ENCODE peak calls at places on chromosomes 7 and 10, in six cellular contexts. T is activated CD4-positive, alpha-beta T cell treated with anti-CD3 and anti-CD28 coated beads for 4 hours; N is left ventricle myocardium inferior; C is activated T-helper 1 cell treated with anti-CD3 and anti-CD28 coated beads, Interleukin-12 subunit alpha, Interleukin-12 subunit beta, Interleukin-2, Interleukin-4 antibody, amounts not matched to agents 30 ng/mL and 10 ng/mL and 1 ng/mL, durations not matched to agents 14 hours and 24 hours and 36 hours; P is stimulated activated CD4-positive, alpha-beta T cell treated with anti-CD3 and anti-CD28 coated beads, Interleukin-15, amount 100 ng/mL, for 24 hours; A is CD8-positive, alpha-beta memory T cell. R is an unnamed sample.
A peak's percentile ranks its signal among the peaks of the same experiment; 100 is the strongest.

GRCh38 chr7:29190349-29191045 is 4.1 kb upstream of the CHN2 start:
- DNase-seq in T (no peak), N (no peak), C (no peak), P (no peak), A (no peak), R (peak; percentile 70)

GRCh38 chr10:103659674-103660363 is 166.3 kb downstream of the NEURL1 start:
- DNase-seq in T (peak; percentile 53), N (peak; percentile 59), C (peak; percentile 66), P (peak; percentile 68), A (peak; percentile 69), R (peak; percentile 36)

GRCh38 chr7:121307021-121307575 is 21.7 kb upstream of the WNT16 start:
- DNase-seq in T (no peak), N (no peak), C (no peak), P (no peak), A (no peak), R (no peak)

GRCh38 chr10:104345512-104345911 is 7.2 kb upstream of the ITPRIP start:
- DNase-seq in T (no peak), N (no peak), C (no peak), P (no peak), A (no peak), R (no peak)

GRCh38 chr7:44262031-44262430 is 61.3 kb downstream of the YKT6 start:
- DNase-seq in T (no peak), N (no peak), C (no peak), P (no peak), A (no peak), R (no peak)

GRCh38 chr10:3749011-3749410 is 36.0 kb downstream of the KLF6 start:
- DNase-seq in T (no peak), N (no peak), C (no peak), P (no peak), A (no peak), R (no peak)

GRCh38 chr7:82098410-82098809 is 328.6 kb upstream of the HGF start:
- DNase-seq in T (no peak), N (no peak), C (no peak), P (no peak), A (no peak), R (no peak)

GRCh38 chr10:133465191-133465949 is 11.6 kb downstream of the SCART1 start:
- DNase-seq in T (no peak), N (no peak), C (no peak), P (no peak), A (no peak), R (no peak)

GRCh38 chr7:158829021-158829341 is 328 bp downstream of the ESYT2 start:
- DNase-seq in T (peak; percentile 59), N (no peak), C (no peak), P (peak; percentile 76), A (peak; percentile 84), R (peak; percentile 82)

GRCh38 chr7:7216279-7216678 is 33.9 kb downstream of the C1GALT1 start:
- DNase-seq in T (no peak), N (no peak), C (no peak), P (no peak), A (no peak), R (no peak)

GRCh38 chr7:151349507-151349853 is 7.9 kb downstream of the NUB1 start:
- DNase-seq in T (no peak), N (no peak), C (no peak), P (no peak), A (no peak), R (peak; percentile 13)

GRCh38 chr10:43000021-43000411 is 76.9 kb upstream of the RET start:
- DNase-seq in T (no peak), N (no peak), C (no peak), P (no peak), A (no peak), R (no peak)

GRCh38 chr7:95974108-95974507 is 201.8 kb downstream of the DYNC1I1 start:
- DNase-seq in T (no peak), N (no peak), C (no peak), P (no peak), A (no peak), R (no peak)

GRCh38 chr7:81014266-81014665 is 95.4 kb upstream of the SEMA3C start:
- DNase-seq in T (no peak), N (no peak), C (no peak), P (no peak), A (no peak), R (no peak)

GRCh38 chr7:132290021-132290420 is 286.2 kb downstream of the PLXNA4 start:
- DNase-seq in T (no peak), N (no peak), C (no peak), P (no peak), A (no peak), R (no peak)

GRCh38 chr7:151568951-151569652 is 49.4 kb upstream of the RHEB start:
- DNase-seq in T (no peak), N (no peak), C (no peak), P (no peak), A (no peak), R (no peak)

GRCh38 chr10:86055928-86056327 is 310.7 kb downstream of the GRID1 start:
- DNase-seq in T (no peak), N (no peak), C (no peak), P (no peak), A (no peak), R (no peak)

GRCh38 chr10:122513053-122513452 is 47.5 kb upstream of the DMBT1 start:
- DNase-seq in T (no peak), N (no peak), C (no peak), P (no peak), A (no peak), R (no peak)

GRCh38 chr10:46090258-46090812 is 44.3 kb upstream of the MSMB start:
- DNase-seq in T (no peak), N (no peak), C (no peak), P (no peak), A (no peak), R (no peak)

GRCh38 chr7:47183896-47184629 is 397.8 kb downstream of the TNS3 start:
- DNase-seq in T (no peak), N (peak; percentile 31), C (no peak), P (no peak), A (no peak), R (no peak)

GRCh38 chr7:2016021-2016631 is 216.6 kb downstream of the MAD1L1 start:
- DNase-seq in T (no peak), N (peak; percentile 7), C (no peak), P (no peak), A (peak; percentile 26), R (no peak)

GRCh38 chr10:95242581-95243317 is 48.1 kb downstream of the PDLIM1 start:
- DNase-seq in T (no peak), N (no peak), C (no peak), P (peak; percentile 45), A (no peak), R (peak; percentile 53)

GRCh38 chr7:19982841-19983835 is 209.7 kb upstream of the TMEM196 start:
- DNase-seq in T (no peak), N (no peak), C (no peak), P (peak; percentile 4), A (no peak), R (peak; percentile 41)

GRCh38 chr7:27300401-27300800 is 57.8 kb downstream of the EVX1 start:
- DNase-seq in T (no peak), N (no peak), C (no peak), P (no peak), A (no peak), R (no peak)

GRCh38 chr10:615583-616152 is 73.8 kb downstream of the DIP2C start:
- DNase-seq in T (no peak), N (no peak), C (no peak), P (no peak), A (no peak), R (no peak)

GRCh38 chr7:5699951-5700384 is 81.5 kb downstream of the RNF216 start:
- DNase-seq in T (peak; percentile 74), N (no peak), C (peak; percentile 70), P (peak; percentile 83), A (peak; percentile 85), R (no peak)

GRCh38 chr7:424961-425793 is 94.5 kb downstream of the PDGFA start:
- DNase-seq in T (no peak), N (no peak), C (no peak), P (no peak), A (no peak), R (no peak)

GRCh38 chr7:112118581-112119566 is 87.3 kb downstream of the DOCK4 start:
- DNase-seq in T (no peak), N (no peak), C (no peak), P (no peak), A (no peak), R (no peak)

GRCh38 chr10:123583639-123584418 is 82.3 kb upstream of the GPR26 start:
- DNase-seq in T (no peak), N (peak; percentile 66), C (peak; percentile 5), P (peak; percentile 66), A (no peak), R (peak; percentile 56)

GRCh38 chr7:155489862-155490696 is 32.1 kb downstream of the EN2 start:
- DNase-seq in T (no peak), N (no peak), C (no peak), P (no peak), A (no peak), R (peak; percentile 59)

GRCh38 chr7:5422324-5423271 is 1.0 kb downstream of the TNRC18 start:
- DNase-seq in T (no peak), N (peak; percentile 26), C (no peak), P (peak; percentile 19), A (no peak), R (peak; percentile 36)

GRCh38 chr10:14674376-14675050 is 100.2 kb downstream of the FAM107B start:
- DNase-seq in T (no peak), N (no peak), C (no peak), P (no peak), A (no peak), R (peak; percentile 10)